ENCODE peak calls at places on chromosomes 13 and 19, in five cellular contexts. K, Q, N, U and C are unnamed samples.

GRCh38 chr13:50672025-50672424 is 171.5 kb downstream of the DLEU7 start:
- DNase-seq in K (no peak), Q (peak; percentile 30), U (no peak), N (peak; percentile 44), C (peak; percentile 52)

GRCh38 chr19:11204943-11205349 is 7.6 kb upstream of the KANK2 start:
- DNase-seq in Q (no peak), K (no peak), N (peak; percentile 20), U (no peak), C (no peak)

GRCh38 chr19:29942404-29943261 is 594 bp downstream of the URI1 start:
- DNase-seq in U (peak; percentile 84), Q (peak; percentile 44), K (peak; percentile 36), N (peak; percentile 35), C (peak; percentile 78)

GRCh38 chr19:54208784-54209057 is 8.1 kb downstream of the RPS9 start:
- DNase-seq in N (peak; percentile 39), U (no peak), Q (no peak), K (peak; percentile 18), C (no peak)

GRCh38 chr13:45781553-45782326 is 69.8 kb downstream of the SIAH3 start:
- DNase-seq in Q (peak; percentile 5), N (peak; percentile 2), K (peak; percentile 47), U (no peak), C (no peak)

GRCh38 chr19:47093841-47094240 is 19.7 kb downstream of the ZC3H4 start:
- DNase-seq in Q (peak; percentile 6), U (no peak), N (no peak), K (no peak), C (no peak)

GRCh38 chr19:48210005-48210404 is 39.5 kb downstream of the ZSWIM9 start:
- DNase-seq in Q (no peak), N (no peak), K (no peak), U (no peak), C (no peak)

GRCh38 chr19:34324320-34324719 is 40.7 kb upstream of the GPI start:
- DNase-seq in N (no peak), K (no peak), U (no peak), Q (no peak), C (no peak)

GRCh38 chr13:22110368-22110767 is 439.5 kb downstream of the FGF9 start:
- DNase-seq in U (no peak), K (no peak), N (peak; percentile 38), Q (peak; percentile 59), C (no peak)

DNA sequence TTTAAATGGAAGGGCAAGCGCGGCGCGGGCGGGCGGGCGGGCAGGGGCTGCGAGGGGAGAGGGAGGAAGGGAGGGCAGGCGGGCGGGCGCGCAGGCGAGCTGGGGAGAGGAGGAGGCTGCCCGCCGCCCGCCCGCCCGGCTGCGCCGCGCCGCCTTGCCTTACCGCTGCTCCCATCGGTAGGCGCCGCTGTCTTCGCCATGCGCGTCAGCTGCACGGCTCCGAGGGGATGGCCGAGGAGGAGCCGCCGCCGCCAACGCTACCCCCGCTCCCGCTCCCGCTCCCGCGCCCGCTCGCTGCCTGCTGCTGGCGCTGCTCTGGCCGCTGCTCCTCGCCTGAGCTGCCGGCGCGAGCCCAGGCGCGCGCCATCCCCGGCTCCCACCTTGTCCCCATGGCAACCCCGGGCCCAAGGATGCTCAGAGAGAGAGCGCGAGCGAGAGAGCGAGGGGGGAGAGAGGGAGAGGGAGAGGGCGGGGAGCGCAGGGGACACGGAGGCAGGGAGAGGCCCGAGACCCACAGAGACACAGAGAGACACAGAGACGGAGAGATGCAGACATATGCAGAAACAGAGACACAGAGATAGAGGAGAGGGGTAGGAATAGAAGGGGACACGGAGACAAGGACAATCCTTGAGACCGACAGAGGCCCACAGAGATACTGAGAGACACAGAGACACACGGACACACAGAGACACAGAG is 40.3 kb downstream of the DEDD2 start:
- DNase-seq in Q (peak; percentile 91), U (peak; percentile 96), N (peak; percentile 69), K (peak; percentile 86), C (peak; percentile 91)
- H3K4me3 ChIP-seq in Q (peak overlapping the region; percentile 86), U (peak overlapping the region; percentile 61), N (peak overlapping the region; percentile 77), K (peak overlapping the region; percentile 25), C (peak overlapping the region; percentile 62)

DNA sequence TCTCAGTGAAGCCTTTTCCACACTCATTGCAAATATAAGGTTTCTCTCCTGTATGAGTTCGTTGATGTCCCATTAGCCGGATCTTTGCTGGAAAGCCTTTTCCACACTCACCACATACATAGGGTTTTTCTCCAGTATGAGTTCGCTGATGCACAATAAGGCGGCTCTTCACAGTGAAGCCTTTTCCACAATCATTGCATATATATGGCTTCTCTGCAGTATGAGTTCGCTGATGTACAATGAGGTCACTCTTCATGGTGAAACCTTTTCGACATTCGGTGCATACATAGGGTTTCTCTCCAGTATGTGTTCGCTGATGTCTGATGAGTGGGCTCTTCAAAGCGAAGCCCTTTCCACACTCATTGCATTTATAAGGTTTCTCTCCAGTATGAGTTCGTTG is 6.8 kb upstream of the ZNF350 start:
- DNase-seq in Q (no peak), U (no peak), N (no peak), K (no peak), C (no peak)
- H3K79me2 ChIP-seq in Q (no peaks in the 10 kb centered on the region), U (no peaks in the 10 kb centered on the region), N (no peaks in the 10 kb centered on the region), K (no peaks in the 10 kb centered on the region), C (no peaks in the 10 kb centered on the region)

GRCh38 chr13:95921485-95921884 is 131.7 kb downstream of the UGGT2 start:
- DNase-seq in K (peak; percentile 50), Q (peak; percentile 25), N (no peak), U (no peak), C (no peak)

GRCh38 chr13:95929430-95929829 is 123.8 kb downstream of the UGGT2 start:
- DNase-seq in K (no peak), N (no peak), Q (no peak), U (no peak), C (no peak)

GRCh38 chr13:95926231-95926630 is 127.0 kb downstream of the UGGT2 start:
- DNase-seq in Q (no peak), K (peak; percentile 10), U (no peak), N (no peak), C (no peak)

GRCh38 chr13:95920485-95920884 is 132.7 kb downstream of the UGGT2 start:
- DNase-seq in U (no peak), Q (no peak), K (peak; percentile 53), N (no peak), C (no peak)

DNA sequence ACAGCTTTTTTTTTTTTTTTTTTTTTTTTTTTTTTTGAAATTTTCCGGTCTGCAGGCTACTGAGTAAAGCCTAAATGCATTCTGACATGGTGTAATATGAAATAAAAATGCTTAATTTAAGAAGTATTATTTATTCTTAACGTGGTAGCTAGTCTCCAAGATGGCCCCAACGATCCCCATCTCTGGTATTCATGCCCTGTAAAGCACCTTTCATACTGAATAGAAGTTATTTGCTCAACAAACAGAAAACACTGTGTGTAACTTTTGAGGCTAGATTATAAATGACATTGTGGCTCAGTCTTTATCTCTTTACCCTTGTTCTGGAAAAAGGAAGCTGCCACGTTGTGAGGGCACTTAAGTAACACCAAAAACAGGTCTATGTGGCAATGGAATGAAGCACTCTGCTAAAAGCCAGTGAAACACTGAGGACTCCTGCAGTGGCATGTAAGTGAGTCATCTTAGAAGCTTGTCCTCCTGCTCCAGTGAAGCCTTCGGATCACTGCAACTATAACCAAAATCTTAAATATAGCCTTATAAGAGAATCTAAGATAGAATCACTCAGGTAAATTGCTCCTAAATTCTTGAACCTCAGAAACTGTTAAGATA is 128.7 kb downstream of the UGGT2 start:
- DNase-seq in U (no peak), Q (peak; percentile 89), N (peak; percentile 40), K (peak; percentile 94), C (peak; percentile 47)
- H2AFZ ChIP-seq in U (no peak overlapping the region), Q (peak overlapping the region; percentile 52), N (no peak overlapping the region), K (no peak overlapping the region), C (no peak overlapping the region)

GRCh38 chr13:99982021-99982740 is 597 bp downstream of the ZIC2 start:
- DNase-seq in U (peak; percentile 77), N (no peak), K (peak; percentile 35), Q (peak; percentile 52), C (peak; percentile 44)

GRCh38 chr13:99979453-99980200 is 2.0 kb upstream of the ZIC2 start:
- DNase-seq in U (peak; percentile 79), K (no peak), Q (peak; percentile 29), N (peak; percentile 18), C (peak; percentile 20)

GRCh38 chr13:99982741-99983400 is 1.3 kb downstream of the ZIC2 start:
- DNase-seq in N (no peak), K (no peak), U (peak; percentile 21), Q (no peak), C (no peak)

GRCh38 chr13:99980201-99981114 is 1.1 kb upstream of the ZIC2 start:
- DNase-seq in K (peak; percentile 69), N (peak; percentile 57), U (peak; percentile 96), Q (peak; percentile 86), C (peak; percentile 81)

GRCh38 chr13:99981115-99982020 is at the start of gene ZIC2:
- DNase-seq in K (peak; percentile 51), N (peak; percentile 13), U (peak; percentile 96), Q (peak; percentile 63), C (peak; percentile 51)
- H3K4me3 ChIP-seq in K (peak within 1 kb of the TSS; percentile 11), N (peak within 1 kb of the TSS; percentile 61), U (peak within 1 kb of the TSS; percentile 76), Q (peak within 1 kb of the TSS; percentile 62), C (peak within 1 kb of the TSS; percentile 36)

GRCh38 chr19:57615346-57615745 is 1.3 kb downstream of the ZNF134 start:
- DNase-seq in K (no peak), N (no peak), Q (peak; percentile 8), U (no peak), C (no peak)

GRCh38 chr19:57623091-57623490 is 9.0 kb downstream of the ZNF134 start:
- DNase-seq in K (no peak), U (no peak), Q (no peak), N (no peak), C (no peak)

GRCh38 chr19:57620673-57621348 is 6.8 kb downstream of the ZNF134 start:
- DNase-seq in Q (peak; percentile 38), K (peak; percentile 21), U (no peak), N (no peak), C (no peak)
- H3K79me2 ChIP-seq in Q (peaks cover 100% of the 10 kb centered on the region), K (peaks cover 52% of the 10 kb centered on the region), U (peaks cover 96% of the 10 kb centered on the region), N (peaks cover 25% of the 10 kb centered on the region), C (peaks cover 76% of the 10 kb centered on the region)

GRCh38 chr13:107790360-107790759 is 425.0 kb downstream of the LIG4 start:
- DNase-seq in N (no peak), U (no peak), Q (peak; percentile 15), K (no peak), C (no peak)

DNA sequence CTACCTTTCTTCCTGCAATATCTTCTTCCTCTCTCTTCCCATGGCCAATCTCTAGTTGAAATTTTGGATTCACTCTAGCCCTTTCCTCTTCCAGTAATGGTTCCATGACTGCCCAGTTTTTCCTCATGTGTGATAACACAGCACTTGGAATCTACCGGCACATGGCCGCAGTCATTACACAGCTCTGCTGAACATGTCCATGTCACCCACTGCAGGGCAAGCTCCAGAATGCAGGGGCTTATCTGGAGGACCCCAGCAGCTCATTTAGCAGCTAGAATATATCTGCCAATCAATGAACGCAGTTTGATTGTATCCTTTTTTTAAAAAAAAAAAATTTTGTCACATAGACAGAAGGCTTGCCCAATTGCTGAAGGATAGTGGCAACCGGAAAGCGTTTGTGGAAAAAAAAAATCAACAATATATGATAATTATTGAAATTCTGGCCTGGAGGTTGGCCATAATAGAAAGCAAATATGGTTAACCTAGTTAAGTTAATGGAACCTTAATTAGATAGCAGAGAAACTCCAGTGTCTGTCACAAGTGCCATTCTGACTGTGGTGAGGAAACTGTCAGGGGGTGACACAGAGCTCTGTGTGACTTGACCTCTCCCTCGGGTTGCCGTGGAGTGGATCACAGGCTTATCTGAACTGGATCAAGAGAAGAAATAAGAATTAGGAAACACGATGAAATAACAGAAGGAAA is 426.7 kb downstream of the LIG4 start:
- DNase-seq in N (no peak), U (no peak), Q (no peak), K (no peak), C (no peak)
- H2AFZ ChIP-seq in N (no peak overlapping the region), U (no peak overlapping the region), Q (no peak overlapping the region), K (no peak overlapping the region), C (no peak overlapping the region)

GRCh38 chr19:36246006-36246391 is 31.1 kb downstream of the ZNF146 start:
- DNase-seq in N (no peak), Q (peak; percentile 33), K (no peak), U (no peak), C (no peak)
- H3K4me3 ChIP-seq in N (no peak overlapping the region), Q (peak overlapping the region; percentile 67), K (no peak overlapping the region), U (peak overlapping the region; percentile 62), C (no peak overlapping the region)